ENCODE peak calls at places on chromosome 10, in seven cellular contexts. B, Q, S, R, L, J and N are unnamed samples.

GRCh38 chr10:17848646-17849045 is 39.5 kb downstream of the MRC1 start:
- DNase-seq in B (no peak), Q (no peak), S (no peak), R (no peak), L (no peak), J (no peak), N (no peak)

GRCh38 chr10:131169146-131169545 is 142.4 kb downstream of the TCERG1L start:
- DNase-seq in B (no peak), Q (no peak), S (no peak), R (no peak), L (no peak), J (no peak), N (no peak)

GRCh38 chr10:86082556-86082955 is 284.0 kb downstream of the GRID1 start:
- DNase-seq in B (no peak), Q (no peak), S (no peak), R (no peak), L (no peak), J (no peak), N (no peak)

GRCh38 chr10:98058311-98058710 is 27.9 kb upstream of the CRTAC1 start:
- DNase-seq in B (no peak), Q (no peak), S (no peak), R (no peak), L (no peak), J (no peak), N (no peak)

GRCh38 chr10:69644658-69645295 is 14.7 kb downstream of the FAM241B start:
- DNase-seq in B (peak; percentile 74), Q (no peak), S (no peak), R (no peak), L (peak; percentile 73), J (no peak), N (peak; percentile 32)

GRCh38 chr10:74081192-74081803 is 69.3 kb downstream of the AP3M1 start:
- DNase-seq in B (peak; percentile 53), Q (peak; percentile 83), S (no peak), R (no peak), L (peak; percentile 47), J (peak; percentile 23), N (peak; percentile 58)

GRCh38 chr10:6694447-6695155 is 114.5 kb upstream of the PRKCQ start:
- DNase-seq in B (no peak), Q (no peak), S (no peak), R (no peak), L (no peak), J (no peak), N (peak; percentile 25)

GRCh38 chr10:107919626-107920235 is 755.2 kb upstream of the SORCS1 start:
- DNase-seq in B (no peak), Q (no peak), S (no peak), R (no peak), L (no peak), J (no peak), N (no peak)

GRCh38 chr10:86364551-86365345 is 1.8 kb downstream of the GRID1 start:
- DNase-seq in B (peak; percentile 29), Q (no peak), S (no peak), R (no peak), L (peak; percentile 25), J (no peak), N (no peak)